ENCODE peak calls at places on chromosomes 3 and 15, in ten cellular contexts. L is endothelial cell of umbilical vein; B is foreskin fibroblast; G is KBM-7; Q is tibial nerve; O is body of pancreas; H is ureter; I is skeletal muscle cell; P is EH; Y is activated CD4-positive, alpha-beta T cell treated with anti-CD3 and anti-CD28 coated beads for 1 hour. R is an unnamed sample.

GRCh38 chr3:127959041-127959440 is 44.0 kb downstream of the KBTBD12 start:
- DNase-seq in G (no peak), Y (no peak), L (no peak), H (no peak), P (peak), O (no peak), Q (no peak), I (peak), B (no peak), R (no peak)

GRCh38 chr3:72887378-72887722 is 496 bp upstream of the GXYLT2 start:
- DNase-seq in O (no peak), P (no peak), B (no peak), Q (no peak), G (no peak), I (no peak), H (no peak), L (no peak), Y (no peak), R (no peak)

GRCh38 chr3:134696155-134696554 is 45.3 kb upstream of the KY start:
- DNase-seq in B (no peak), P (no peak), G (no peak), L (no peak), O (no peak), Q (no peak), H (no peak), Y (no peak), I (no peak), R (no peak)

GRCh38 chr3:38029400-38030125 is at the start of gene PLCD1:
- DNase-seq in L (peak), I (no peak), H (peak), Q (peak), Y (no peak), O (peak), G (no peak), P (peak), B (peak), R (no peak)

GRCh38 chr15:36932070-36932469 is 168.3 kb downstream of the MEIS2 start:
- DNase-seq in L (no peak), O (no peak), I (no peak), H (no peak), G (no peak), P (no peak), B (no peak), Y (no peak), Q (no peak), R (no peak)

GRCh38 chr3:184395320-184395660 is 15.4 kb downstream of the CHRD start:
- DNase-seq in B (no peak), P (no peak), G (no peak), O (peak), I (no peak), Q (no peak), Y (no peak), L (no peak), H (no peak), R (no peak)

GRCh38 chr15:27650244-27650643 is 448.9 kb downstream of the OCA2 start:
- DNase-seq in Q (no peak), L (no peak), P (no peak), H (no peak), B (no peak), O (no peak), I (no peak), Y (no peak), G (no peak), R (no peak)

GRCh38 chr3:185822221-185822956 is 2.5 kb downstream of the IGF2BP2 start:
- DNase-seq in L (peak), O (no peak), B (peak), H (no peak), Q (no peak), I (peak), G (no peak), Y (no peak), P (peak), R (no peak)

GRCh38 chr3:187136936-187137335 is 2.4 kb downstream of the RPL39L start:
- DNase-seq in G (no peak), O (no peak), I (peak), Q (no peak), Y (no peak), P (peak), B (peak), L (no peak), H (no peak), R (no peak)

GRCh38 chr15:38129531-38130199 is 123.0 kb upstream of the SPRED1 start:
- DNase-seq in Y (no peak), H (peak), P (peak), B (peak), Q (peak), I (peak), O (peak), G (peak), L (peak), R (no peak)

R was measured in NCI-H526 treated with DMSO at 0.1 percent for 48 hours.